ENCODE peak calls at places on chromosomes 12 and 14, in four cellular contexts. Y is Right ventricle myocardium inferior; F is GM04504; B is CD8-positive, alpha-beta memory T cell. M is an unnamed sample.
A peak's percentile ranks its signal among the peaks of the same experiment; 100 is the strongest.

GRCh38 chr14:99230271-99231141 is 41.5 kb downstream of the BCL11B start:
- DNase-seq in Y (peak; percentile 31), F (no peak), B (peak; percentile 95), M (peak; percentile 60)

GRCh38 chr12:124159655-124160054 is 135.2 kb upstream of the RFLNA start:
- DNase-seq in Y (no peak), F (no peak), B (no peak), M (no peak)

GRCh38 chr12:53586745-53587144 is 39.4 kb downstream of the ATF7 start:
- DNase-seq in Y (no peak), F (no peak), B (no peak), M (no peak)

GRCh38 chr14:92744198-92744597 is 4.2 kb downstream of the LGMN start:
- DNase-seq in Y (no peak), F (no peak), B (no peak), M (no peak)

GRCh38 chr14:62667515-62667914 is 377.7 kb downstream of the KCNH5 start:
- DNase-seq in Y (no peak), F (no peak), B (no peak), M (no peak)

GRCh38 chr14:64293976-64294671 is at the start of gene ESR2:
- DNase-seq in Y (no peak), F (no peak), B (peak; percentile 49), M (no peak)

GRCh38 chr12:120257041-120257821 is 8.3 kb downstream of the PXN start:
- DNase-seq in Y (peak; percentile 91), F (peak; percentile 92), B (no peak), M (no peak)

GRCh38 chr12:47868552-47869031 is 36.2 kb downstream of the VDR start:
- DNase-seq in Y (no peak), F (no peak), B (no peak), M (no peak)

GRCh38 chr12:92340441-92341332 is 195.0 kb upstream of the BTG1 start:
- DNase-seq in Y (no peak), F (no peak), B (no peak), M (no peak)

GRCh38 chr12:48851883-48852733 is at the start of gene DDX23:
- DNase-seq in Y (peak; percentile 97), F (peak; percentile 94), B (peak; percentile 94), M (peak; percentile 91)

GRCh38 chr14:76876076-76876475 is 49.9 kb downstream of the LRRC74A start:
- DNase-seq in Y (no peak), F (peak; percentile 35), B (peak; percentile 59), M (no peak)

GRCh38 chr14:71474291-71474690 is 457.9 kb upstream of the RGS6 start:
- DNase-seq in Y (no peak), F (no peak), B (no peak), M (no peak)

GRCh38 chr14:94773017-94773681 is 3.2 kb upstream of the GSC start:
- DNase-seq in Y (no peak), F (no peak), B (no peak), M (no peak)

GRCh38 chr12:55717397-55718007 is 1.7 kb downstream of the BLOC1S1 start:
- DNase-seq in Y (no peak), F (no peak), B (no peak), M (no peak)

GRCh38 chr14:105023791-105024480 is 3.1 kb upstream of the CDCA4 start:
- DNase-seq in Y (no peak), F (no peak), B (no peak), M (no peak)